ENCODE peak calls at places on chromosome 17, in seven cellular contexts. One of them, this sample, is unnamed.
A peak's percentile ranks its signal among the peaks of the same experiment; 100 is the strongest.

GRCh38 chr17:40427002-40427491 is 9.4 kb upstream of the TOP2A start:
- DNase-seq in stimulated activated CD4-positive, alpha-beta T cell treated with anti-CD3 and anti-CD28 coated beads, Interleukin-2, amount 100 ng/mL, for 24 hours: no peak
- DNase-seq in AG09319: no peak
- DNase-seq in KG1: no peak
- DNase-seq in transverse colon: no peak
- DNase-seq in activated effector memory CD4-positive, alpha-beta T cell treated with Interleukin-2 at 50 U/mL for 16 hours: no peak
- DNase-seq in posterior vena cava: peak; percentile 40
- DNase-seq in this sample: no peak

GRCh38 chr17:50052822-50053653 is 2.9 kb upstream of the ITGA3 start:
- DNase-seq in stimulated activated CD4-positive, alpha-beta T cell treated with anti-CD3 and anti-CD28 coated beads, Interleukin-2, amount 100 ng/mL, for 24 hours: no peak
- DNase-seq in AG09319: no peak
- DNase-seq in KG1: no peak
- DNase-seq in transverse colon: no peak
- DNase-seq in activated effector memory CD4-positive, alpha-beta T cell treated with Interleukin-2 at 50 U/mL for 16 hours: no peak
- DNase-seq in posterior vena cava: no peak
- DNase-seq in this sample: no peak

GRCh38 chr17:1605681-1606351 is 22.8 kb downstream of the SLC43A2 start:
- DNase-seq in stimulated activated CD4-positive, alpha-beta T cell treated with anti-CD3 and anti-CD28 coated beads, Interleukin-2, amount 100 ng/mL, for 24 hours: no peak
- DNase-seq in AG09319: no peak
- DNase-seq in KG1: no peak
- DNase-seq in transverse colon: no peak
- DNase-seq in activated effector memory CD4-positive, alpha-beta T cell treated with Interleukin-2 at 50 U/mL for 16 hours: no peak
- DNase-seq in posterior vena cava: no peak
- DNase-seq in this sample: no peak

GRCh38 chr17:4108397-4108796 is 34.4 kb downstream of the ZZEF1 start:
- DNase-seq in stimulated activated CD4-positive, alpha-beta T cell treated with anti-CD3 and anti-CD28 coated beads, Interleukin-2, amount 100 ng/mL, for 24 hours: no peak
- DNase-seq in AG09319: no peak
- DNase-seq in KG1: no peak
- DNase-seq in transverse colon: no peak
- DNase-seq in activated effector memory CD4-positive, alpha-beta T cell treated with Interleukin-2 at 50 U/mL for 16 hours: no peak
- DNase-seq in posterior vena cava: no peak
- DNase-seq in this sample: no peak

GRCh38 chr17:37134050-37134449 is 185.3 kb downstream of the AATF start:
- DNase-seq in stimulated activated CD4-positive, alpha-beta T cell treated with anti-CD3 and anti-CD28 coated beads, Interleukin-2, amount 100 ng/mL, for 24 hours: no peak
- DNase-seq in AG09319: no peak
- DNase-seq in KG1: no peak
- DNase-seq in transverse colon: no peak
- DNase-seq in activated effector memory CD4-positive, alpha-beta T cell treated with Interleukin-2 at 50 U/mL for 16 hours: no peak
- DNase-seq in posterior vena cava: no peak
- DNase-seq in this sample: no peak

GRCh38 chr17:12693640-12694039 is 27.9 kb downstream of the MYOCD start:
- DNase-seq in stimulated activated CD4-positive, alpha-beta T cell treated with anti-CD3 and anti-CD28 coated beads, Interleukin-2, amount 100 ng/mL, for 24 hours: no peak
- DNase-seq in AG09319: no peak
- DNase-seq in KG1: no peak
- DNase-seq in transverse colon: no peak
- DNase-seq in activated effector memory CD4-positive, alpha-beta T cell treated with Interleukin-2 at 50 U/mL for 16 hours: no peak
- DNase-seq in posterior vena cava: no peak
- DNase-seq in this sample: no peak

GRCh38 chr17:79276824-79277223 is 202.2 kb downstream of the ENGASE start:
- DNase-seq in stimulated activated CD4-positive, alpha-beta T cell treated with anti-CD3 and anti-CD28 coated beads, Interleukin-2, amount 100 ng/mL, for 24 hours: no peak
- DNase-seq in AG09319: no peak
- DNase-seq in KG1: no peak
- DNase-seq in transverse colon: no peak
- DNase-seq in activated effector memory CD4-positive, alpha-beta T cell treated with Interleukin-2 at 50 U/mL for 16 hours: no peak
- DNase-seq in posterior vena cava: no peak
- DNase-seq in this sample: no peak

GRCh38 chr17:48597775-48598631 is 4.4 kb upstream of the HOXB5 start:
- DNase-seq in stimulated activated CD4-positive, alpha-beta T cell treated with anti-CD3 and anti-CD28 coated beads, Interleukin-2, amount 100 ng/mL, for 24 hours: peak; percentile 51
- DNase-seq in AG09319: no peak
- DNase-seq in KG1: no peak
- DNase-seq in transverse colon: peak; percentile 87
- DNase-seq in activated effector memory CD4-positive, alpha-beta T cell treated with Interleukin-2 at 50 U/mL for 16 hours: no peak
- DNase-seq in posterior vena cava: no peak
- DNase-seq in this sample: no peak

GRCh38 chr17:82411396-82412053 is 6.6 kb upstream of the HEXD start:
- DNase-seq in stimulated activated CD4-positive, alpha-beta T cell treated with anti-CD3 and anti-CD28 coated beads, Interleukin-2, amount 100 ng/mL, for 24 hours: no peak
- DNase-seq in AG09319: no peak
- DNase-seq in KG1: no peak
- DNase-seq in transverse colon: no peak
- DNase-seq in activated effector memory CD4-positive, alpha-beta T cell treated with Interleukin-2 at 50 U/mL for 16 hours: no peak
- DNase-seq in posterior vena cava: no peak
- DNase-seq in this sample: no peak

GRCh38 chr17:70869402-70870085 is 700.2 kb downstream of the KCNJ2 start:
- DNase-seq in stimulated activated CD4-positive, alpha-beta T cell treated with anti-CD3 and anti-CD28 coated beads, Interleukin-2, amount 100 ng/mL, for 24 hours: no peak
- DNase-seq in AG09319: no peak
- DNase-seq in KG1: no peak
- DNase-seq in transverse colon: no peak
- DNase-seq in activated effector memory CD4-positive, alpha-beta T cell treated with Interleukin-2 at 50 U/mL for 16 hours: no peak
- DNase-seq in posterior vena cava: no peak
- DNase-seq in this sample: no peak

GRCh38 chr17:68054296-68054900 is 18.9 kb downstream of the KPNA2 start:
- DNase-seq in stimulated activated CD4-positive, alpha-beta T cell treated with anti-CD3 and anti-CD28 coated beads, Interleukin-2, amount 100 ng/mL, for 24 hours: no peak
- DNase-seq in AG09319: no peak
- DNase-seq in KG1: no peak
- DNase-seq in transverse colon: no peak
- DNase-seq in activated effector memory CD4-positive, alpha-beta T cell treated with Interleukin-2 at 50 U/mL for 16 hours: no peak
- DNase-seq in posterior vena cava: no peak
- DNase-seq in this sample: no peak

GRCh38 chr17:47714773-47715396 is 18.2 kb upstream of the TBX21 start:
- DNase-seq in stimulated activated CD4-positive, alpha-beta T cell treated with anti-CD3 and anti-CD28 coated beads, Interleukin-2, amount 100 ng/mL, for 24 hours: no peak
- DNase-seq in AG09319: no peak
- DNase-seq in KG1: no peak
- DNase-seq in transverse colon: peak; percentile 48
- DNase-seq in activated effector memory CD4-positive, alpha-beta T cell treated with Interleukin-2 at 50 U/mL for 16 hours: no peak
- DNase-seq in posterior vena cava: no peak
- DNase-seq in this sample: no peak

This sample was measured in tibial nerve.